ENCODE peak calls at places on chromosomes 4 and X, in four cellular contexts. Q is NCI-H1092 treated with DMSO at 0.1 percent for 48 hours, K is H4, A is fibroblast of pulmonary artery. R is an unnamed sample.

GRCh38 chr4:118352843-118353373 is at the start of gene PRSS12:
- DNase-seq in K (peak; percentile 63), A (peak; percentile 44), Q (peak; percentile 63), R (peak; percentile 53)

GRCh38 chr4:87864321-87864720 is 31.6 kb downstream of the MEPE start:
- DNase-seq in K (no peak), A (no peak), Q (no peak), R (peak; percentile 35)

GRCh38 chr4:17809667-17810066 is 890 bp downstream of the DCAF16 start:
- DNase-seq in A (no peak), Q (no peak), K (no peak), R (no peak)

GRCh38 chr4:7198440-7199128 is 6.2 kb downstream of the SORCS2 start:
- DNase-seq in K (no peak), A (no peak), Q (no peak), R (no peak)

GRCh38 chrX:56233682-56234081 is 1.5 kb downstream of the KLF8 start:
- DNase-seq in A (peak; percentile 0), Q (no peak), K (no peak), R (no peak)

GRCh38 chr4:89056953-89057398 is at the start of gene FAM13A:
- DNase-seq in Q (peak; percentile 92), A (peak; percentile 98), K (peak; percentile 97), R (peak; percentile 93)

GRCh38 chrX:153969904-153970397 is 1.7 kb downstream of the HCFC1 start:
- DNase-seq in A (peak; percentile 35), K (no peak), Q (no peak), R (no peak)

GRCh38 chr4:123125477-123125876 is 203.1 kb upstream of the NUDT6 start:
- DNase-seq in K (no peak), A (no peak), Q (no peak), R (no peak)

GRCh38 chr4:80097395-80098177 is 24.6 kb upstream of the ANTXR2 start:
- DNase-seq in Q (no peak), A (peak; percentile 94), K (peak; percentile 84), R (no peak)

GRCh38 chr4:61201562-61202099 is 1.5 kb downstream of the ADGRL3 start:
- DNase-seq in K (no peak), Q (peak; percentile 66), A (peak; percentile 2), R (peak; percentile 31)

GRCh38 chrX:12770440-12770839 is 20.8 kb upstream of the PRPS2 start:
- DNase-seq in A (peak; percentile 50), Q (peak; percentile 55), K (no peak), R (peak; percentile 31)

GRCh38 chrX:48569958-48570357 is 4.3 kb upstream of the RBM3 start:
- DNase-seq in K (no peak), A (no peak), Q (no peak), R (no peak)

GRCh38 chrX:132292753-132293152 is 73.5 kb upstream of the RAP2C start:
- DNase-seq in Q (no peak), K (peak; percentile 47), A (peak; percentile 71), R (no peak)

GRCh38 chrX:129842510-129843208 is 1.0 kb downstream of the ZDHHC9 start:
- DNase-seq in Q (peak; percentile 34), A (peak; percentile 49), K (no peak), R (no peak)

GRCh38 chr4:98627477-98627876 is 30.9 kb downstream of the TSPAN5 start:
- DNase-seq in Q (no peak), K (no peak), A (no peak), R (no peak)

GRCh38 chr4:55468724-55469123 is 73.0 kb downstream of the TMEM165 start:
- DNase-seq in A (peak; percentile 59), K (peak; percentile 38), Q (no peak), R (no peak)

GRCh38 chrX:989959-990510 is 222.4 kb downstream of the CRLF2 start:
- DNase-seq in Q (peak; percentile 97), K (peak; percentile 99), A (peak; percentile 68), R (peak; percentile 89)

GRCh38 chr4:15396157-15396800 is 31.6 kb upstream of the C1QTNF7 start:
- DNase-seq in Q (peak; percentile 22), A (peak; percentile 65), K (peak; percentile 54), R (peak; percentile 29)

GRCh38 chr4:1763550-1764080 is 29.5 kb upstream of the FGFR3 start:
- DNase-seq in K (peak; percentile 46), Q (no peak), A (peak; percentile 39), R (no peak)

GRCh38 chrX:114582698-114583395 is 1.0 kb upstream of the HTR2C start:
- DNase-seq in Q (no peak), K (no peak), A (no peak), R (no peak)

GRCh38 chrX:10099411-10099810 is 57.4 kb upstream of the CLCN4 start:
- DNase-seq in A (no peak), Q (no peak), K (no peak), R (no peak)

R was measured in NCI-H524.